ENCODE peak calls at places on chromosome X, in eight cellular contexts. O is cardiac fibroblast, H is OCI-LY7, G is IMR-90, F is cardiac muscle cell, M is PC-9, Q is fibroblast of lung, D is AG04450. R is an unnamed sample.

GRCh38 chrX:103063918-103064434 is at the start of gene BEX1:
- DNase-seq in H (no peak), G (no peak), F (peak), O (peak), D (no peak), Q (peak), M (no peak), R (peak)

GRCh38 chrX:120697053-120697452 is 67.2 kb upstream of the C1GALT1C1 start:
- DNase-seq in F (no peak), H (peak), G (no peak), D (no peak), O (no peak), M (no peak), Q (no peak), R (no peak)

GRCh38 chrX:151801980-151802379 is 67.4 kb downstream of the CNGA2 start:
- DNase-seq in F (no peak), D (no peak), M (peak), G (no peak), H (no peak), Q (no peak), O (peak), R (no peak)

GRCh38 chrX:42246814-42247213 is 323.5 kb upstream of the CASK start:
- DNase-seq in G (no peak), Q (no peak), D (no peak), H (no peak), F (no peak), M (no peak), O (peak), R (no peak)

GRCh38 chrX:24264383-24264782 is 49.5 kb downstream of the SUPT20HL2 start:
- DNase-seq in F (no peak), D (no peak), Q (no peak), O (peak), M (no peak), G (peak), H (no peak), R (no peak)

GRCh38 chrX:137568741-137569469 is 3.0 kb downstream of the ZIC3 start:
- DNase-seq in Q (no peak), G (no peak), D (no peak), M (no peak), F (no peak), O (no peak), H (no peak), R (no peak)

GRCh38 chrX:94288972-94289371 is 615.0 kb downstream of the FAM133A start:
- DNase-seq in O (no peak), H (no peak), F (no peak), M (no peak), D (no peak), Q (no peak), G (no peak), R (no peak)

GRCh38 chrX:110733166-110733565 is 62.5 kb downstream of the CHRDL1 start:
- DNase-seq in Q (no peak), D (no peak), M (no peak), O (peak), G (peak), H (no peak), F (no peak), R (peak)

GRCh38 chrX:104253567-104254441 is 929 bp downstream of the ESX1 start:
- DNase-seq in M (peak), O (no peak), D (no peak), F (peak), G (no peak), Q (no peak), H (no peak), R (no peak)

GRCh38 chrX:47186096-47186740 is 7.4 kb upstream of the UBA1 start:
- DNase-seq in F (no peak), D (no peak), M (no peak), G (no peak), O (no peak), H (no peak), Q (no peak), R (no peak)

GRCh38 chrX:108105473-108105872 is 13.9 kb downstream of the ATG4A start:
- DNase-seq in F (no peak), Q (no peak), M (no peak), H (no peak), O (no peak), G (no peak), D (no peak), R (no peak)

GRCh38 chrX:70970482-70970999 is 39.6 kb upstream of the SLC7A3 start:
- DNase-seq in D (no peak), O (peak), G (peak), H (peak), Q (peak), M (no peak), F (peak), R (no peak)

GRCh38 chrX:9327086-9327746 is 137.6 kb upstream of the TBL1X start:
- DNase-seq in H (no peak), F (no peak), M (no peak), D (no peak), O (no peak), G (no peak), Q (no peak), R (no peak)

GRCh38 chrX:1582686-1583437 is 8.5 kb upstream of the AKAP17A start:
- DNase-seq in D (no peak), Q (no peak), M (no peak), H (peak), O (peak), G (no peak), F (no peak), R (no peak)

GRCh38 chrX:49701948-49702347 is 6.2 kb upstream of the PAGE1 start:
- DNase-seq in G (no peak), M (no peak), O (no peak), H (no peak), Q (no peak), D (no peak), F (no peak), R (no peak)

GRCh38 chrX:110219920-110220319 is 98.0 kb downstream of the AMMECR1 start:
- DNase-seq in M (no peak), H (no peak), G (peak), O (peak), Q (peak), D (no peak), F (no peak), R (peak)

GRCh38 chrX:117510453-117510852 is 606.2 kb downstream of the KLHL13 start:
- DNase-seq in H (no peak), Q (no peak), O (no peak), F (peak), D (no peak), G (no peak), M (no peak), R (no peak)

GRCh38 chrX:68718443-68718820 is 71.0 kb downstream of the STARD8 start:
- DNase-seq in M (no peak), F (no peak), O (no peak), D (no peak), H (no peak), G (no peak), Q (no peak), R (no peak)

GRCh38 chrX:74420194-74421035 is 878 bp upstream of the SLC16A2 start:
- DNase-seq in F (peak), D (peak), G (peak), M (peak), H (no peak), O (peak), Q (peak), R (peak)

GRCh38 chrX:133294126-133294525 is 76.0 kb upstream of the TFDP3 start:
- DNase-seq in D (no peak), M (no peak), G (no peak), H (no peak), Q (peak), F (no peak), O (no peak), R (peak)

GRCh38 chrX:149527705-149528104 is 13.1 kb upstream of the EOLA1 start:
- DNase-seq in O (peak), F (peak), G (peak), H (peak), Q (no peak), D (no peak), M (peak), R (peak)

GRCh38 chrX:56503941-56504673 is 59.3 kb upstream of the UBQLN2 start:
- DNase-seq in H (no peak), Q (no peak), G (no peak), M (peak), F (no peak), O (peak), D (no peak), R (no peak)

GRCh38 chrX:40952855-40953254 is 132.4 kb upstream of the USP9X start:
- DNase-seq in H (no peak), F (no peak), D (no peak), G (peak), M (no peak), O (no peak), Q (peak), R (peak)
- H3K4me3 ChIP-seq in H (peak), F (no peak), D (peak), G (peak), M (no peak), O (no peak), Q (no peak), R (peak)

GRCh38 chrX:135463937-135464336 is 42.2 kb downstream of the SMIM10L2A start:
- DNase-seq in F (no peak), D (no peak), M (no peak), H (peak), Q (peak), O (peak), G (peak), R (peak)
- TF ChIP-seq CTCF in F (peak), D (peak), M (no peak), H (peak), Q (peak), O (peak), G (peak), R (peak)

GRCh38 chrX:78331708-78332107 is 4.3 kb upstream of the CYSLTR1 start:
- DNase-seq in H (no peak), Q (no peak), G (no peak), F (no peak), M (no peak), D (no peak), O (no peak), R (no peak)

GRCh38 chrX:78329486-78329885 is 2.1 kb upstream of the CYSLTR1 start:
- DNase-seq in Q (no peak), M (no peak), D (no peak), H (no peak), G (no peak), O (no peak), F (no peak), R (no peak)

GRCh38 chrX:78330540-78330939 is 3.1 kb upstream of the CYSLTR1 start:
- DNase-seq in M (no peak), F (no peak), H (no peak), G (no peak), D (no peak), O (no peak), Q (no peak), R (no peak)

GRCh38 chrX:78330068-78330467 is 2.7 kb upstream of the CYSLTR1 start:
- DNase-seq in Q (no peak), O (no peak), G (no peak), F (no peak), D (no peak), H (no peak), M (no peak), R (no peak)

GRCh38 chrX:78327370-78328048 is at the start of gene CYSLTR1:
- DNase-seq in F (peak), M (no peak), Q (no peak), D (no peak), H (peak), G (no peak), O (no peak), R (no peak)
- H3K4me3 ChIP-seq in F (no peak), M (no peak), Q (no peak), D (no peak), H (peak), G (no peak), O (no peak), R (no peak)

GRCh38 chrX:14948701-14949100 is 75.5 kb downstream of the MOSPD2 start:
- DNase-seq in D (no peak), M (no peak), H (no peak), Q (no peak), O (peak), F (no peak), G (no peak), R (no peak)
- TF ChIP-seq CTCF in D (no peak), M (no peak), H (no peak), Q (no peak), O (no peak), F (no peak), G (no peak), R (no peak)

GRCh38 chrX:40644175-40644574 is 3.2 kb downstream of the CXorf38 start:
- DNase-seq in G (peak), H (peak), O (peak), Q (peak), F (no peak), M (no peak), D (no peak), R (peak)
- H3K4me3 ChIP-seq in G (no peak), H (peak), O (no peak), Q (peak), F (no peak), M (peak), D (peak), R (peak)

GRCh38 chrX:131830400-131831184 is 192.5 kb upstream of the STK26 start:
- DNase-seq in O (peak), F (peak), Q (peak), G (peak), D (no peak), M (peak), H (peak), R (peak)

GRCh38 chrX:131831185-131831520 is 191.9 kb upstream of the STK26 start:
- DNase-seq in F (no peak), D (no peak), O (no peak), M (no peak), G (peak), H (no peak), Q (no peak), R (no peak)

GRCh38 chrX:131828482-131828881 is 194.6 kb upstream of the STK26 start:
- DNase-seq in Q (no peak), G (no peak), D (no peak), O (no peak), F (peak), M (no peak), H (no peak), R (no peak)

GRCh38 chrX:131826572-131826971 is 196.5 kb upstream of the STK26 start:
- DNase-seq in H (no peak), D (no peak), M (no peak), O (no peak), F (no peak), Q (no peak), G (no peak), R (no peak)

DNA sequence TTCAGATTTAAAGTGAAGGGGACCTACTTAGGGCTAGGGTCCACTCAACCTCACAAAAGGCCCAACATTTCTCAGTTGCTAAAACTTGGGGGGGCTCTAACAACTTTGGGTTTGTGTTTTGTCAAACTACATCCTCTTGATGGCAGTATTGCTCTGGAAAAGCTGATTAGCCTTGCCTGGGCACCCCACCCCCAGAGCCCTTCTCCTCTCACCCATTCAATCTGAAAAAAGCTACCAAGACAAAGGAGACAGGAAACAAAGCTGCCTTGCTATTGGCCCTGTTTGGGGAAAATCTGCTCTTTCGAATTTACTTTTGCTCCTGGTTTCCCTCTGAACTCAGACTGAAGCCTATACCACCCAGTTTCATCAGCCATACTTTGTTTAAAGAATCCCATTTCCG is 195.2 kb upstream of the STK26 start:
- DNase-seq in M (peak), H (peak), D (no peak), F (peak), O (peak), Q (no peak), G (no peak), R (peak)
- TF ChIP-seq CTCF in M (peak), H (peak), D (no peak), F (peak), O (no peak), Q (no peak), G (peak), R (no peak)

GRCh38 chrX:154443479-154443910 is 446 bp upstream of the FAM50A start:
- DNase-seq in G (no peak), O (no peak), M (no peak), D (no peak), F (peak), H (no peak), Q (no peak), R (no peak)

GRCh38 chrX:154445776-154446175 is 1.8 kb downstream of the FAM50A start:
- DNase-seq in F (no peak), H (no peak), M (no peak), O (no peak), G (no peak), D (no peak), Q (no peak), R (no peak)

GRCh38 chrX:154441984-154442707 is 1.8 kb upstream of the FAM50A start:
- DNase-seq in H (no peak), O (no peak), Q (no peak), G (no peak), D (no peak), M (peak), F (no peak), R (no peak)

GRCh38 chrX:154444755-154445246 is 860 bp downstream of the FAM50A start:
- DNase-seq in O (no peak), F (no peak), M (no peak), G (no peak), D (no peak), H (no peak), Q (no peak), R (no peak)

GRCh38 chrX:154444001-154444754 is at the start of gene FAM50A:
- DNase-seq in M (peak), G (peak), H (peak), O (peak), F (peak), Q (peak), D (no peak), R (peak)
- H3K4me3 ChIP-seq in M (peak), G (peak), H (peak), O (peak), F (peak), Q (peak), D (peak), R (peak)

GRCh38 chrX:50747471-50747900 is 66.5 kb downstream of the SHROOM4 start:
- DNase-seq in M (no peak), Q (peak), H (peak), D (no peak), G (peak), O (peak), F (peak), R (peak)
- TF ChIP-seq CTCF in M (peak), Q (peak), H (peak), D (peak), G (peak), O (peak), F (peak), R (peak)

DNA sequence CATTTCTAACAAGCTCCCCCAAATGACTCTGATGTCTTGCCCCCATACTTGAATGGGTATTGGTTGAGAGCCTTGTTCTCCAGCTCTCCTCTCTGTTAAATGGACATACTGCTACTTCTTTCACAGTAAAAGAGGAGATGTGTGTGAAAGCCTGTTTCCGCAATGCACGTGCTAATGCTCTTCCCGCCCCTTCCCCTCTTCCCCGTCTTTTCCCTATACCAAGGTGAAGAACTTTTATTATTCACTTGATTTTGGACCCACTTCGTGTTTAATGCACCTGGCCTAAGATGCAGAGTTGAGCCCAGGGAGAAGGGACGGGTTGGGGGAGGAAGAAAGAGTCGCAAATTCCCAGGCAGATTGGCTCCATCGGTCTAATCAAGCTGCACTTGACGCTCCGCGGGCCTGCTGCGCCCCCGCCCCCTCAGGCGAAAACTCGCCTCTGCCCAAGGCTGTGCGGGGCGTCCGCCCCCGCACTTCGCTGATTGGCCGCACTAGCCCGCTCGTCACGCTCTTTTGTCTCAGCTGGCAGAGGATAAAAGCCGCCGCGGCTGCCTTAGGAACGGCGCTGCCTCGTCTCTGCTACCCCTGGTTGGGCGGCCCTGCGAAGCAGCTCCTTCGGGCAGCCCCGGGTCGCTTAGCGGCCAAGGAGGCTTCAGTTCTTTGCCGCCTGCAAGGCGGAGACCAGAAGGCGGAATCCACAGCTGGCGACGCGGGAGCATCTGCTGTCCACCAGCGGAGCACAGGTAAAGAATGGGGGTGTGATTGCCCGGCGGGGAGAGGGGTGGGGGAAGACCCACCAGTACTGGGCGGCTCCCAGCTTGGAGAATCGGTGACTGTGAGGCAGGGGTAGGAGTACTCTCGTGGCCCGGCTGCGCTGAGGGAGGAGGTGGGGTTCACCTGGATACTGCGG is at the start of gene ZCCHC12:
- DNase-seq in Q (peak), D (no peak), H (no peak), G (peak), O (peak), F (peak), M (peak), R (peak)
- H3K4me3 ChIP-seq in Q (no peak), D (peak), H (no peak), G (no peak), O (peak), F (peak), M (peak), R (peak)